ENCODE peak calls at places on chromosomes 2 and 18, in four cellular contexts. L, H, J and B are unnamed samples.

GRCh38 chr2:218032336-218033171 is 29.8 kb upstream of the TNS1 start:
- DNase-seq in L (no peak), H (no peak), J (no peak), B (no peak)

GRCh38 chr2:64225491-64225890 is 81.3 kb upstream of the PELI1 start:
- DNase-seq in J (no peak), H (no peak), L (no peak), B (no peak)

GRCh38 chr2:208847651-208848050 is 441.1 kb downstream of the PTH2R start:
- DNase-seq in L (no peak), H (no peak), J (no peak), B (no peak)

GRCh38 chr2:223735659-223736244 is 101.6 kb downstream of the AP1S3 start:
- DNase-seq in J (no peak), H (no peak), L (no peak), B (no peak)

GRCh38 chr2:159893439-159893838 is 95.4 kb upstream of the CD302 start:
- DNase-seq in H (no peak), L (no peak), J (no peak), B (no peak)

GRCh38 chr2:236365258-236366048 is 101.2 kb upstream of the ASB18 start:
- DNase-seq in L (no peak), H (no peak), J (no peak), B (no peak)

GRCh38 chr2:200509227-200509607 is 651 bp downstream of the KCTD18 start:
- DNase-seq in J (peak), L (peak), H (no peak), B (no peak)

GRCh38 chr18:27847412-27847811 is 329.5 kb downstream of the CDH2 start:
- DNase-seq in L (no peak), H (no peak), J (no peak), B (no peak)

GRCh38 chr2:38968021-38968420 is 78.3 kb downstream of the ARHGEF33 start:
- DNase-seq in H (no peak), J (no peak), L (no peak), B (no peak)

GRCh38 chr2:173997269-173997668 is 32.1 kb upstream of the SP3 start:
- DNase-seq in H (no peak), L (no peak), J (no peak), B (no peak)

GRCh38 chr2:72915907-72916742 is 1.2 kb upstream of the EMX1 start:
- DNase-seq in J (peak), L (peak), H (no peak), B (peak)

GRCh38 chr2:133668547-133668946 is 100.3 kb upstream of the NCKAP5 start:
- DNase-seq in L (no peak), J (no peak), H (no peak), B (no peak)

GRCh38 chr2:19648583-19648982 is 253.2 kb downstream of the TTC32 start:
- DNase-seq in H (no peak), L (no peak), J (no peak), B (no peak)

GRCh38 chr2:25310965-25311865 is 30.5 kb downstream of the DNMT3A start:
- DNase-seq in H (peak), L (peak), J (peak), B (peak)

GRCh38 chr2:218398437-218399390 is 954 bp upstream of the CTDSP1 start:
- DNase-seq in L (peak), J (peak), H (peak), B (peak)

GRCh38 chr2:30782124-30782523 is 25.1 kb downstream of the CAPN13 start:
- DNase-seq in H (no peak), L (no peak), J (no peak), B (no peak)

GRCh38 chr2:217993817-217994459 is 8.9 kb downstream of the TNS1 start:
- DNase-seq in H (no peak), J (peak), L (peak), B (peak)

DNA sequence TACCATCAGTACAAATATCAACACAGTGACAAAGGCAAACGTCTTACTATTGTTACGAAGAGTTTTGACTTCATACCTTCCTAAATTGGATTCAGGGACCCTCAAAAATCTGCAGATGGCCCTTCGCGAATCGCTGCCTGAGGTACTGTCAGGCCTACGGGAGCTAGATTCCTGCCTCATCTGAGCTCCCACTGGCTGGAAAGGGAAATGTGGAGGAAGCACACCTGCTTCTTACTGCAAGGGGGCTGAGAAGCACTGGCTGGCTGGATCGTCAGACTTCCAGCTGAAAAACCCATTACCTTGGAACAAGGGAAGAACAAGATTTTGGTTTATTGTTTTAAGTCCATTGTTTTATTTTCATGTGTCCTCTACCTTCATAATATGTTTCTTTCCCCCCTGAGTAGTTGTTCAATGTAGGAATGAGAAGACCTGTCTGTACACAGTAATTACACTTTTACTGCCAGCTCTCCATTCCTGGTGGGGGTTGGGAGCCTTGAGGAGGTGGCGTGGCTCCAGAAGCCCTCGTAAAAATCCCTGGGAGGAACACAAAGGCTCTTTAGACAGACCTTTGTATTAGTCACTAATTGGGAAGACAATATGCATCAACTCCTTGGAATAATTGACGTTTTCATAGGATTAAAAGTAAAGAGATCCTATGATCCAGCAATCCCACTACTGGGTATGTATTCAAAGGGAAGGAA is 124.1 kb upstream of the NOSTRIN start:
- DNase-seq in L (no peak), J (no peak), H (no peak), B (no peak)
- TF ChIP-seq FOSL1 in L (no peak), J (no peak), H (no peak), B (no peak)

GRCh38 chr2:10042301-10043161 is 819 bp upstream of the KLF11 start:
- DNase-seq in J (peak), L (peak), H (no peak), B (peak)
- TF ChIP-seq FOSL1 in J (no peak), L (no peak), H (no peak), B (no peak)

GRCh38 chr18:57803119-57803969 is at the start of gene ATP8B1:
- DNase-seq in L (peak), J (peak), H (peak), B (no peak)

GRCh38 chr18:57802869-57803118 is 321 bp downstream of the ATP8B1 start:
- DNase-seq in J (no peak), L (no peak), H (no peak), B (no peak)

GRCh38 chr18:57798713-57799373 is 4.3 kb downstream of the ATP8B1 start:
- DNase-seq in H (no peak), J (no peak), L (no peak), B (peak)

GRCh38 chr18:57802166-57802868 is 798 bp downstream of the ATP8B1 start:
- DNase-seq in L (peak), H (no peak), J (no peak), B (no peak)

DNA sequence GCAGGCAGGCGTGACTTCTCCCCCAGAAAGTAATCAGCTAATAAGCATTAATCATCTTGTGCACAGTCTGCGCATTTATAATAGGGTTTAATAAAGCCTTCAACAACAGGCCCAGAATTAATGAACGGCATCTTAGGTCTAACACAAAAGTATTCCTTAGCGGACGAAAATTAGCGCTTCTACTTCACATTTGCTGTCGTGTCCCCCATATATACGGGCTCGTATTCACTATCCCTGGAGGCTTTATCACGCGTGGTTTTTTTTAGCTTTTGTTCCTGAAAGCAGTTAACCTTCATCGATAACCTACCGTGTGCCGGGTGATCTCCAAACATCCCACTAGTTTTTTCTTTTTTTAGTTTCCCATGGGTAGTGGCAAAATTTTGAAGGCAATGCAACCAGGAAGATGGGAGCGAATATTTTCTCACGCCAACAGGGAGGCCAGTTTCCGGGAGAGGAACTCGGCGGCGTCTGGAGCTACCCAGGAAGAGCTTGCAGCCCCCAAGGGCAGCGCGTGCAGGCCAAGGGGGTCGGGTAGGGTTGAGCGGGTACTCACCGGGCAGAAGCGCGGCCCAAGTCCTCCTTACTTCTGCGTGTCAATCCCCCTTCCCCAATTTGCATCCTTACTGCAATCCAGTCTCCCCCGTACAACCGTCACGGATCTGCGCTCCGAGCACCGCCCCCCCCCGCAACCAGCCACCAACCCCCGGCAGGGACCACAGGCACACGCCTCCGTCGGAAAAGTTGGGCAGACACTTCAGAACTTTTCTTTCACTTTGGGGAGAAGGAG is 1.5 kb downstream of the ATP8B1 start:
- DNase-seq in J (no peak), H (no peak), L (peak), B (no peak)
- TF ChIP-seq FOSL1 in J (no peak), H (no peak), L (no peak), B (no peak)

GRCh38 chr18:33751613-33752221 is 173.7 kb downstream of the ASXL3 start:
- DNase-seq in H (no peak), L (no peak), J (no peak), B (no peak)
- TF ChIP-seq FOSL1 in H (no peak), L (no peak), J (no peak), B (no peak)

DNA sequence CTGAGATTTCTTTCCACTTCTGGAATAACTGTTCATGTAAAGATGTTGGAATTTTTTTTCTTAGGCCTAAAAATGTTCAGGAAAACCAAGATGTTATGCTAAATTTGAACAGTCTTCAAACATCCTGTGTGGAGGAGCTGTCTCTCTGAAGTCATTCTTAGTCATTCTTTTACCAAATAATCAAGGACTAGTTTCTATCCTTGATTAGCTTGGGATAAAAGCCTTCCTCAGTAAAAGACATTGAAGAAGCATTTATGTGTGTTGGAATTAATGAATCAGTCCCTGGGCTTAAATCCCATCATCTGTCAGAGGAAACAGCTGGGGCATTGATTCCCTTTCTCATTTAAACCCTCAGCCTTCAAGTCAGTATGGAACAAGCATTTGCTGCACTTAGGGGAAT is 300.1 kb upstream of the NXPH2 start:
- DNase-seq in J (no peak), H (no peak), L (no peak), B (no peak)
- TF ChIP-seq FOSL1 in J (no peak), H (no peak), L (no peak), B (no peak)

GRCh38 chr2:106869512-106870276 is 16.3 kb downstream of the ST6GAL2 start:
- DNase-seq in L (peak), J (no peak), H (no peak), B (no peak)
- TF ChIP-seq FOSL1 in L (no peak), J (no peak), H (no peak), B (no peak)

GRCh38 chr2:238225911-238226697 is 13.7 kb downstream of the HES6 start:
- DNase-seq in L (no peak), H (no peak), J (no peak), B (no peak)
- TF ChIP-seq FOSL1 in L (no peak), H (no peak), J (no peak), B (no peak)